ENCODE peak calls at places on chromosomes 7 and 10, in ten cellular contexts. One of them, this sample, is unnamed. For H3K27me3, the result is how much of the 10 kb centered on the place peaks cover.

GRCh38 chr10:31368724-31369123 is 49.7 kb downstream of the ZEB1 start:
- DNase-seq in spleen: no peak
- DNase-seq in hepatocyte: no peak
- DNase-seq in brain microvascular endothelial cell: no peak
- DNase-seq in upper lobe of left lung: no peak
- DNase-seq in H9: no peak
- DNase-seq in PC-3: no peak
- DNase-seq in IMR-90: no peak
- DNase-seq in Panc1: no peak
- DNase-seq in heart left ventricle: no peak
- DNase-seq in this sample: no peak

GRCh38 chr7:20198295-20198694 is 18.9 kb downstream of the MACC1 start:
- DNase-seq in IMR-90: no peak
- DNase-seq in upper lobe of left lung: no peak
- DNase-seq in PC-3: no peak
- DNase-seq in H9: no peak
- DNase-seq in hepatocyte: no peak
- DNase-seq in spleen: no peak
- DNase-seq in brain microvascular endothelial cell: no peak
- DNase-seq in Panc1: no peak
- DNase-seq in heart left ventricle: no peak
- DNase-seq in this sample: no peak

GRCh38 chr7:5494683-5495561 is 71.3 kb upstream of the TNRC18 start:
- DNase-seq in Panc1: no peak
- DNase-seq in upper lobe of left lung: peak
- DNase-seq in hepatocyte: peak
- DNase-seq in IMR-90: peak
- DNase-seq in spleen: peak
- DNase-seq in heart left ventricle: peak
- DNase-seq in brain microvascular endothelial cell: peak
- DNase-seq in PC-3: peak
- DNase-seq in H9: peak
- DNase-seq in this sample: no peak

GRCh38 chr10:110373059-110373458 is 68.3 kb upstream of the SMNDC1 start:
- DNase-seq in brain microvascular endothelial cell: no peak
- DNase-seq in Panc1: no peak
- DNase-seq in heart left ventricle: no peak
- DNase-seq in hepatocyte: no peak
- DNase-seq in upper lobe of left lung: no peak
- DNase-seq in spleen: no peak
- DNase-seq in H9: no peak
- DNase-seq in PC-3: no peak
- DNase-seq in IMR-90: peak
- DNase-seq in this sample: no peak

GRCh38 chr7:101772508-101773306 is 44.7 kb upstream of the CUX1 start:
- DNase-seq in upper lobe of left lung: no peak
- DNase-seq in brain microvascular endothelial cell: no peak
- DNase-seq in heart left ventricle: no peak
- DNase-seq in spleen: no peak
- DNase-seq in PC-3: no peak
- DNase-seq in H9: no peak
- DNase-seq in hepatocyte: no peak
- DNase-seq in Panc1: no peak
- DNase-seq in IMR-90: no peak
- DNase-seq in this sample: no peak

GRCh38 chr10:93911865-93912264 is 18.1 kb downstream of the SLC35G1 start:
- DNase-seq in heart left ventricle: no peak
- DNase-seq in H9: no peak
- DNase-seq in spleen: no peak
- DNase-seq in brain microvascular endothelial cell: no peak
- DNase-seq in hepatocyte: no peak
- DNase-seq in upper lobe of left lung: no peak
- DNase-seq in PC-3: no peak
- DNase-seq in Panc1: no peak
- DNase-seq in IMR-90: no peak
- DNase-seq in this sample: no peak

GRCh38 chr7:134120405-134120804 is 6.7 kb upstream of the LRGUK start:
- DNase-seq in heart left ventricle: no peak
- DNase-seq in spleen: no peak
- DNase-seq in IMR-90: peak
- DNase-seq in Panc1: no peak
- DNase-seq in upper lobe of left lung: no peak
- DNase-seq in brain microvascular endothelial cell: no peak
- DNase-seq in H9: no peak
- DNase-seq in PC-3: no peak
- DNase-seq in hepatocyte: no peak
- DNase-seq in this sample: no peak

GRCh38 chr7:151251926-151252835 is 3.7 kb upstream of the SMARCD3 start:
- DNase-seq in hepatocyte: peak
- DNase-seq in upper lobe of left lung: no peak
- DNase-seq in PC-3: peak
- DNase-seq in spleen: no peak
- DNase-seq in Panc1: no peak
- DNase-seq in H9: peak
- DNase-seq in IMR-90: peak
- DNase-seq in brain microvascular endothelial cell: peak
- DNase-seq in heart left ventricle: peak
- DNase-seq in this sample: no peak

GRCh38 chr7:91083855-91084644 is 180.2 kb upstream of the FZD1 start:
- DNase-seq in Panc1: no peak
- DNase-seq in PC-3: peak
- DNase-seq in upper lobe of left lung: no peak
- DNase-seq in H9: no peak
- DNase-seq in IMR-90: no peak
- DNase-seq in spleen: no peak
- DNase-seq in heart left ventricle: peak
- DNase-seq in brain microvascular endothelial cell: no peak
- DNase-seq in hepatocyte: peak
- DNase-seq in this sample: no peak

GRCh38 chr7:82445226-82445625 is 1.6 kb upstream of the CACNA2D1 start:
- DNase-seq in spleen: no peak
- DNase-seq in upper lobe of left lung: no peak
- DNase-seq in brain microvascular endothelial cell: no peak
- DNase-seq in heart left ventricle: no peak
- DNase-seq in hepatocyte: no peak
- DNase-seq in PC-3: no peak
- DNase-seq in IMR-90: no peak
- DNase-seq in H9: no peak
- DNase-seq in Panc1: no peak
- DNase-seq in this sample: no peak

GRCh38 chr10:11153766-11154165 is 136.1 kb downstream of the CELF2 start:
- DNase-seq in hepatocyte: no peak
- DNase-seq in upper lobe of left lung: no peak
- DNase-seq in IMR-90: no peak
- DNase-seq in heart left ventricle: no peak
- DNase-seq in spleen: no peak
- DNase-seq in PC-3: no peak
- DNase-seq in H9: no peak
- DNase-seq in brain microvascular endothelial cell: no peak
- DNase-seq in Panc1: no peak
- DNase-seq in this sample: no peak

GRCh38 chr7:27209933-27210440 is 10.1 kb upstream of the HOXA13 start:
- DNase-seq in spleen: no peak
- DNase-seq in brain microvascular endothelial cell: no peak
- DNase-seq in Panc1: no peak
- DNase-seq in H9: no peak
- DNase-seq in PC-3: no peak
- DNase-seq in heart left ventricle: no peak
- DNase-seq in IMR-90: no peak
- DNase-seq in hepatocyte: no peak
- DNase-seq in upper lobe of left lung: no peak
- DNase-seq in this sample: no peak

GRCh38 chr7:89623018-89623672 is 531.1 kb upstream of the STEAP1 start:
- DNase-seq in heart left ventricle: no peak
- DNase-seq in IMR-90: peak
- DNase-seq in spleen: no peak
- DNase-seq in Panc1: peak
- DNase-seq in PC-3: peak
- DNase-seq in hepatocyte: peak
- DNase-seq in H9: peak
- DNase-seq in upper lobe of left lung: no peak
- DNase-seq in brain microvascular endothelial cell: peak
- DNase-seq in this sample: no peak

GRCh38 chr7:136953386-136953785 is 84.9 kb downstream of the CHRM2 start:
- DNase-seq in Panc1: no peak
- DNase-seq in IMR-90: peak
- DNase-seq in hepatocyte: no peak
- DNase-seq in H9: no peak
- DNase-seq in heart left ventricle: no peak
- DNase-seq in brain microvascular endothelial cell: peak
- DNase-seq in spleen: no peak
- DNase-seq in upper lobe of left lung: no peak
- DNase-seq in PC-3: peak
- DNase-seq in this sample: no peak

GRCh38 chr10:81873932-81874816 is 820 bp upstream of the NRG3 start:
- DNase-seq in upper lobe of left lung: peak
- DNase-seq in heart left ventricle: peak
- DNase-seq in Panc1: no peak
- DNase-seq in spleen: peak
- DNase-seq in IMR-90: no peak
- DNase-seq in PC-3: no peak
- DNase-seq in H9: peak
- DNase-seq in brain microvascular endothelial cell: peak
- DNase-seq in hepatocyte: peak
- DNase-seq in this sample: no peak

GRCh38 chr10:75404023-75404334 is 2.4 kb upstream of the ZNF503 start:
- DNase-seq in PC-3: no peak
- DNase-seq in heart left ventricle: no peak
- DNase-seq in Panc1: no peak
- DNase-seq in hepatocyte: no peak
- DNase-seq in spleen: no peak
- DNase-seq in brain microvascular endothelial cell: no peak
- DNase-seq in IMR-90: no peak
- DNase-seq in upper lobe of left lung: no peak
- DNase-seq in H9: no peak
- DNase-seq in this sample: no peak
- H3K27me3 ChIP-seq in PC-3: half or more
- H3K27me3 ChIP-seq in heart left ventricle: under half
- H3K27me3 ChIP-seq in Panc1: under half
- H3K27me3 ChIP-seq in hepatocyte: under half
- H3K27me3 ChIP-seq in spleen: half or more
- H3K27me3 ChIP-seq in brain microvascular endothelial cell: half or more
- H3K27me3 ChIP-seq in IMR-90: under half
- H3K27me3 ChIP-seq in upper lobe of left lung: under half
- H3K27me3 ChIP-seq in H9: half or more
- H3K27me3 ChIP-seq in this sample: under half

GRCh38 chr10:87816163-87816841 is 1.7 kb downstream of the ATAD1 start:
- DNase-seq in hepatocyte: no peak
- DNase-seq in Panc1: no peak
- DNase-seq in IMR-90: no peak
- DNase-seq in PC-3: peak
- DNase-seq in brain microvascular endothelial cell: no peak
- DNase-seq in heart left ventricle: no peak
- DNase-seq in H9: no peak
- DNase-seq in spleen: no peak
- DNase-seq in upper lobe of left lung: no peak
- DNase-seq in this sample: no peak
- TF ChIP-seq CTCF in hepatocyte: no peak
- TF ChIP-seq CTCF in Panc1: peak
- TF ChIP-seq CTCF in IMR-90: peak
- TF ChIP-seq CTCF in PC-3: peak
- TF ChIP-seq CTCF in brain microvascular endothelial cell: peak
- TF ChIP-seq CTCF in heart left ventricle: no peak
- TF ChIP-seq CTCF in H9: peak
- TF ChIP-seq CTCF in spleen: no peak
- TF ChIP-seq CTCF in upper lobe of left lung: no peak
- TF ChIP-seq CTCF in this sample: no peak

GRCh38 chr7:130947792-130948580 is 214.0 kb upstream of the KLF14 start:
- DNase-seq in Panc1: no peak
- DNase-seq in upper lobe of left lung: no peak
- DNase-seq in PC-3: no peak
- DNase-seq in IMR-90: no peak
- DNase-seq in spleen: no peak
- DNase-seq in brain microvascular endothelial cell: no peak
- DNase-seq in hepatocyte: no peak
- DNase-seq in heart left ventricle: no peak
- DNase-seq in H9: no peak
- DNase-seq in this sample: no peak
- H3K27ac ChIP-seq in Panc1: peak
- H3K27ac ChIP-seq in upper lobe of left lung: no peak
- H3K27ac ChIP-seq in PC-3: no peak
- H3K27ac ChIP-seq in IMR-90: no peak
- H3K27ac ChIP-seq in spleen: peak
- H3K27ac ChIP-seq in brain microvascular endothelial cell: no peak
- H3K27ac ChIP-seq in hepatocyte: no peak
- H3K27ac ChIP-seq in heart left ventricle: no peak
- H3K27ac ChIP-seq in H9: no peak
- H3K27ac ChIP-seq in this sample: no peak

DNA sequence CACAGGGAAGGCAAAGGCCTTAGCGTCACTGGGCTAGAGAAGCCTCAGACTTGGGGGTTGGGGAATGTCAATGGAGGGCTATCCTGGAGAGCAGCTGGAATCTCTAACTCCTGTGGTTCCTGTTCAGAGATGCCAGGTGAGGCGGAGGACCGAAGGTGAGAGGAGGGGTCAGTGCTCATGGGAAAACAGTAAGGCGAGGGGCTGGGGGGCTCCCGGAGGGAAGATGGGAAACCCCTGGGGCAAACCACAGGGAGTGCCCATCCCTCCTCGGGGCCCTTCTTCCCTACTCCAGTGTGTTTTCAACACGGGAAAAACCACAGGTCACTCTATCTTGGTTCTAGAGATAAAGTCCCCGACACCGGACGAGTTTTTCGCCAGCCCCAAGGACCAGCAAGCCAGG is 3.3 kb downstream of the LRCH4 start:
- DNase-seq in brain microvascular endothelial cell: no peak
- DNase-seq in hepatocyte: no peak
- DNase-seq in spleen: peak
- DNase-seq in IMR-90: no peak
- DNase-seq in heart left ventricle: no peak
- DNase-seq in PC-3: no peak
- DNase-seq in upper lobe of left lung: no peak
- DNase-seq in Panc1: no peak
- DNase-seq in H9: no peak
- DNase-seq in this sample: no peak
- H3K27me3 ChIP-seq in brain microvascular endothelial cell: under half
- H3K27me3 ChIP-seq in hepatocyte: under half
- H3K27me3 ChIP-seq in spleen: under half
- H3K27me3 ChIP-seq in IMR-90: under half
- H3K27me3 ChIP-seq in heart left ventricle: under half
- H3K27me3 ChIP-seq in PC-3: under half
- H3K27me3 ChIP-seq in upper lobe of left lung: under half
- H3K27me3 ChIP-seq in Panc1: under half
- H3K27me3 ChIP-seq in H9: under half
- H3K27me3 ChIP-seq in this sample: under half